ENCODE peak calls at places on chromosomes 16 and 17, in ten cellular contexts. One of them, this sample, is unnamed.
A peak's percentile ranks its signal among the peaks of the same experiment; 100 is the strongest.

GRCh38 chr16:3091551-3091950 is 7.5 kb downstream of the ZSCAN10 start:
- DNase-seq in KG1: no peak
- DNase-seq in NCI-H748 treated with DMSO at 0.1 percent for 48 hours: no peak
- DNase-seq in H9: no peak
- DNase-seq in H7: no peak
- DNase-seq in T-cell: no peak
- DNase-seq in dorsolateral prefrontal cortex: no peak
- DNase-seq in stimulated activated CD4-positive, alpha-beta T cell treated with anti-CD3 and anti-CD28 coated beads, Interleukin-2, amount 100 ng/mL, for 48 hours: no peak
- DNase-seq in progenitor cell of endocrine pancreas: no peak
- DNase-seq in putamen: no peak
- DNase-seq in this sample: no peak

GRCh38 chr17:36899250-36900129 is 37.8 kb upstream of the LHX1 start:
- DNase-seq in H7: peak; percentile 59
- DNase-seq in H9: peak; percentile 62
- DNase-seq in dorsolateral prefrontal cortex: peak; percentile 88
- DNase-seq in NCI-H748 treated with DMSO at 0.1 percent for 48 hours: no peak
- DNase-seq in progenitor cell of endocrine pancreas: no peak
- DNase-seq in putamen: no peak
- DNase-seq in stimulated activated CD4-positive, alpha-beta T cell treated with anti-CD3 and anti-CD28 coated beads, Interleukin-2, amount 100 ng/mL, for 48 hours: no peak
- DNase-seq in T-cell: no peak
- DNase-seq in KG1: no peak
- DNase-seq in this sample: peak; percentile 67

GRCh38 chr17:27343972-27344607 is 50.2 kb downstream of the WSB1 start:
- DNase-seq in KG1: no peak
- DNase-seq in progenitor cell of endocrine pancreas: no peak
- DNase-seq in H7: no peak
- DNase-seq in H9: no peak
- DNase-seq in NCI-H748 treated with DMSO at 0.1 percent for 48 hours: no peak
- DNase-seq in dorsolateral prefrontal cortex: no peak
- DNase-seq in stimulated activated CD4-positive, alpha-beta T cell treated with anti-CD3 and anti-CD28 coated beads, Interleukin-2, amount 100 ng/mL, for 48 hours: no peak
- DNase-seq in putamen: no peak
- DNase-seq in T-cell: no peak
- DNase-seq in this sample: no peak

GRCh38 chr17:36118477-36119353 is 15.1 kb downstream of the CCL4 start:
- DNase-seq in stimulated activated CD4-positive, alpha-beta T cell treated with anti-CD3 and anti-CD28 coated beads, Interleukin-2, amount 100 ng/mL, for 48 hours: no peak
- DNase-seq in progenitor cell of endocrine pancreas: no peak
- DNase-seq in KG1: no peak
- DNase-seq in T-cell: no peak
- DNase-seq in putamen: no peak
- DNase-seq in H9: no peak
- DNase-seq in H7: no peak
- DNase-seq in NCI-H748 treated with DMSO at 0.1 percent for 48 hours: no peak
- DNase-seq in dorsolateral prefrontal cortex: no peak
- DNase-seq in this sample: no peak

GRCh38 chr16:77789085-77789611 is 784 bp downstream of the VAT1L start:
- DNase-seq in stimulated activated CD4-positive, alpha-beta T cell treated with anti-CD3 and anti-CD28 coated beads, Interleukin-2, amount 100 ng/mL, for 48 hours: peak; percentile 0
- DNase-seq in dorsolateral prefrontal cortex: peak; percentile 31
- DNase-seq in H7: peak; percentile 48
- DNase-seq in T-cell: no peak
- DNase-seq in KG1: no peak
- DNase-seq in progenitor cell of endocrine pancreas: no peak
- DNase-seq in putamen: no peak
- DNase-seq in H9: peak; percentile 39
- DNase-seq in NCI-H748 treated with DMSO at 0.1 percent for 48 hours: no peak
- DNase-seq in this sample: peak; percentile 44

GRCh38 chr16:1642148-1642547 is 30.0 kb downstream of the CRAMP1 start:
- DNase-seq in dorsolateral prefrontal cortex: peak; percentile 26
- DNase-seq in KG1: no peak
- DNase-seq in H7: no peak
- DNase-seq in H9: no peak
- DNase-seq in progenitor cell of endocrine pancreas: no peak
- DNase-seq in stimulated activated CD4-positive, alpha-beta T cell treated with anti-CD3 and anti-CD28 coated beads, Interleukin-2, amount 100 ng/mL, for 48 hours: no peak
- DNase-seq in T-cell: no peak
- DNase-seq in putamen: peak; percentile 76
- DNase-seq in NCI-H748 treated with DMSO at 0.1 percent for 48 hours: no peak
- DNase-seq in this sample: no peak

GRCh38 chr17:7676533-7676932 is 10.8 kb downstream of the TP53 start:
- DNase-seq in dorsolateral prefrontal cortex: no peak
- DNase-seq in stimulated activated CD4-positive, alpha-beta T cell treated with anti-CD3 and anti-CD28 coated beads, Interleukin-2, amount 100 ng/mL, for 48 hours: no peak
- DNase-seq in putamen: no peak
- DNase-seq in H7: peak; percentile 69
- DNase-seq in progenitor cell of endocrine pancreas: no peak
- DNase-seq in H9: peak; percentile 72
- DNase-seq in T-cell: no peak
- DNase-seq in KG1: no peak
- DNase-seq in NCI-H748 treated with DMSO at 0.1 percent for 48 hours: no peak
- DNase-seq in this sample: no peak

GRCh38 chr17:1485311-1485747 is 7.2 kb downstream of the MYO1C start:
- DNase-seq in putamen: no peak
- DNase-seq in stimulated activated CD4-positive, alpha-beta T cell treated with anti-CD3 and anti-CD28 coated beads, Interleukin-2, amount 100 ng/mL, for 48 hours: no peak
- DNase-seq in H9: peak; percentile 88
- DNase-seq in NCI-H748 treated with DMSO at 0.1 percent for 48 hours: no peak
- DNase-seq in dorsolateral prefrontal cortex: no peak
- DNase-seq in H7: peak; percentile 94
- DNase-seq in T-cell: no peak
- DNase-seq in KG1: no peak
- DNase-seq in progenitor cell of endocrine pancreas: no peak
- DNase-seq in this sample: peak; percentile 87

GRCh38 chr16:22727285-22728166 is 86.4 kb upstream of the HS3ST2 start:
- DNase-seq in NCI-H748 treated with DMSO at 0.1 percent for 48 hours: peak; percentile 84
- DNase-seq in KG1: no peak
- DNase-seq in progenitor cell of endocrine pancreas: no peak
- DNase-seq in H7: no peak
- DNase-seq in T-cell: no peak
- DNase-seq in stimulated activated CD4-positive, alpha-beta T cell treated with anti-CD3 and anti-CD28 coated beads, Interleukin-2, amount 100 ng/mL, for 48 hours: no peak
- DNase-seq in putamen: no peak
- DNase-seq in H9: no peak
- DNase-seq in dorsolateral prefrontal cortex: no peak
- DNase-seq in this sample: no peak

GRCh38 chr16:8469102-8469778 is 121.1 kb downstream of the TMEM114 start:
- DNase-seq in T-cell: no peak
- DNase-seq in H7: no peak
- DNase-seq in KG1: no peak
- DNase-seq in dorsolateral prefrontal cortex: no peak
- DNase-seq in progenitor cell of endocrine pancreas: no peak
- DNase-seq in NCI-H748 treated with DMSO at 0.1 percent for 48 hours: no peak
- DNase-seq in H9: no peak
- DNase-seq in stimulated activated CD4-positive, alpha-beta T cell treated with anti-CD3 and anti-CD28 coated beads, Interleukin-2, amount 100 ng/mL, for 48 hours: no peak
- DNase-seq in putamen: no peak
- DNase-seq in this sample: no peak

GRCh38 chr16:31400191-31400590 is 7.1 kb downstream of the ITGAD start:
- DNase-seq in H9: no peak
- DNase-seq in H7: no peak
- DNase-seq in T-cell: no peak
- DNase-seq in putamen: no peak
- DNase-seq in progenitor cell of endocrine pancreas: no peak
- DNase-seq in dorsolateral prefrontal cortex: no peak
- DNase-seq in KG1: peak; percentile 55
- DNase-seq in NCI-H748 treated with DMSO at 0.1 percent for 48 hours: no peak
- DNase-seq in stimulated activated CD4-positive, alpha-beta T cell treated with anti-CD3 and anti-CD28 coated beads, Interleukin-2, amount 100 ng/mL, for 48 hours: no peak
- DNase-seq in this sample: no peak